ENCODE peak calls at places on chromosomes 16 and 17, in seven cellular contexts. L, B, V, A, Z, O and F are unnamed samples. For H3K9me3, the result is how much of the 10 kb centered on the place peaks cover.

GRCh38 chr16:50269769-50270509 is 3.6 kb downstream of the ADCY7 start:
- DNase-seq in L (no peak), B (no peak), V (no peak), A (no peak), Z (no peak), O (no peak), F (no peak)

GRCh38 chr16:2296662-2297505 is 29.0 kb upstream of the RNPS1 start:
- DNase-seq in L (peak), B (no peak), V (no peak), A (no peak), Z (peak), O (peak), F (no peak)

GRCh38 chr17:81551458-81552243 is 502 bp downstream of the FAAP100 start:
- DNase-seq in L (no peak), B (no peak), V (peak), A (no peak), Z (peak), O (no peak), F (peak)

GRCh38 chr16:84368327-84368996 is at the start of gene ATP2C2:
- DNase-seq in L (no peak), B (no peak), V (no peak), A (no peak), Z (no peak), O (no peak), F (no peak)

GRCh38 chr16:79613009-79613408 is 12.5 kb upstream of the MAF start:
- DNase-seq in L (no peak), B (peak), V (no peak), A (no peak), Z (no peak), O (no peak), F (no peak)

GRCh38 chr16:89373355-89374110 is 116.8 kb downstream of the ANKRD11 start:
- DNase-seq in L (no peak), B (peak), V (no peak), A (no peak), Z (peak), O (no peak), F (peak)

GRCh38 chr16:1309888-1310831 is 724 bp downstream of the UBE2I start:
- DNase-seq in L (no peak), B (peak), V (peak), A (peak), Z (peak), O (peak), F (peak)

GRCh38 chr17:33522623-33523022 is 229.5 kb upstream of the ASIC2 start:
- DNase-seq in L (no peak), B (no peak), V (no peak), A (no peak), Z (no peak), O (no peak), F (no peak)

GRCh38 chr17:64107517-64108235 is 22.3 kb downstream of the ERN1 start:
- DNase-seq in L (no peak), B (no peak), V (peak), A (no peak), Z (peak), O (no peak), F (no peak)

GRCh38 chr16:35296962-35297653 is 1837.7 kb downstream of the TP53TG3F start:
- DNase-seq in L (no peak), B (no peak), V (no peak), A (no peak), Z (no peak), O (no peak), F (no peak)
- H3K9me3 ChIP-seq in L (under half), B (under half), V (under half), A (under half), Z (under half), O (under half), F (under half)

GRCh38 chr17:66897141-66897540 is 62.2 kb downstream of the CACNG5 start:
- DNase-seq in L (no peak), B (no peak), V (no peak), A (no peak), Z (no peak), O (no peak), F (no peak)

GRCh38 chr17:66889480-66890230 is 54.7 kb downstream of the CACNG5 start:
- DNase-seq in L (no peak), B (no peak), V (no peak), A (no peak), Z (no peak), O (no peak), F (no peak)

GRCh38 chr17:66893382-66893781 is 58.5 kb downstream of the CACNG5 start:
- DNase-seq in L (no peak), B (no peak), V (no peak), A (no peak), Z (no peak), O (no peak), F (no peak)

GRCh38 chr17:66893863-66894262 is 58.9 kb downstream of the CACNG5 start:
- DNase-seq in L (no peak), B (no peak), V (no peak), A (no peak), Z (no peak), O (no peak), F (no peak)

DNA sequence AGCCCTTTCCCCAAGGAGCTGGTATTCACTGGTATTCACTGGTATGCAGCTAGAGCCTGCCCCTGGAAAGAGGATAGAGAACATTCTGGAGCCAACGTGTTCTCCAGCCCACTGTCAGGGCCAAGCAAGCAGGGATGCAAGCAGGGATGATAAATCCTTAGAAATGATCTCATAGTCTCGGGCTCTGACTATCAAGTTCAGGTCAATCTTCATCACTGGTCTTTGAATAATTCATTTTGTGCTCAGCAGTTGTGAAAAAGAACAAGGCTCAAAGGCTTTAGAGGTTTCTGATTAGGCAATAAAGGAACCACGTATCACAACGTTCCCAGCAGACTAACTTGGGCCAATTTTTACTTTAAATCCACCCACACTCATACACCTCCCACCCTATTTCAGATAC is 57.4 kb downstream of the CACNG5 start:
- DNase-seq in L (no peak), B (no peak), V (no peak), A (no peak), Z (no peak), O (no peak), F (no peak)
- H3K9me3 ChIP-seq in L (under half), B (under half), V (under half), A (under half), Z (under half), O (under half), F (under half)

GRCh38 chr16:19833581-19833980 is 51.1 kb downstream of the GPRC5B start:
- DNase-seq in L (no peak), B (peak), V (no peak), A (no peak), Z (no peak), O (no peak), F (no peak)
- H3K9me3 ChIP-seq in L (under half), B (under half), V (under half), A (under half), Z (under half), O (under half), F (under half)

GRCh38 chr17:54353789-54354525 is 531.2 kb downstream of the KIF2B start:
- DNase-seq in L (no peak), B (no peak), V (no peak), A (no peak), Z (no peak), O (no peak), F (no peak)

GRCh38 chr17:54347495-54347894 is 524.8 kb downstream of the KIF2B start:
- DNase-seq in L (no peak), B (no peak), V (no peak), A (no peak), Z (no peak), O (no peak), F (no peak)

DNA sequence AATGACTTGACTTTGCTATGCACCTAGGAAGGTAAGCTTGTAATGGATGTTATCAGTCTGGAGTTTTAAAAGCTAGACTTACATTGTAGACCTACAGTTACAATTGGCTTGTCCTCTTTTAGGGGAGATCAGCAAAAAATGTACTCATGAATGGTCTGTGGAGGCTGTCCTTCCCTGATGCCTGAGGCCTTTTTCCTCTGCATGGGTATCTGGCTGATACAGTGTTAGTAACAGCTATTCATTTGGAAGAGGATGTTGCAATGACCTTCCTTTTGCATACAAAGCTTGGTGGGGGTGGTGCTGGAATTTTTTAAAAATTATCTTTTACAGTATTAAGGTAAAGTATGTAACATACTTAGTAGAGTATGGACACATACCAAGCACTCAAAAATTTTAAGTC is 525.5 kb downstream of the KIF2B start:
- DNase-seq in L (no peak), B (no peak), V (no peak), A (no peak), Z (no peak), O (no peak), F (no peak)
- H3K9me3 ChIP-seq in L (under half), B (under half), V (under half), A (under half), Z (under half), O (under half), F (under half)

DNA sequence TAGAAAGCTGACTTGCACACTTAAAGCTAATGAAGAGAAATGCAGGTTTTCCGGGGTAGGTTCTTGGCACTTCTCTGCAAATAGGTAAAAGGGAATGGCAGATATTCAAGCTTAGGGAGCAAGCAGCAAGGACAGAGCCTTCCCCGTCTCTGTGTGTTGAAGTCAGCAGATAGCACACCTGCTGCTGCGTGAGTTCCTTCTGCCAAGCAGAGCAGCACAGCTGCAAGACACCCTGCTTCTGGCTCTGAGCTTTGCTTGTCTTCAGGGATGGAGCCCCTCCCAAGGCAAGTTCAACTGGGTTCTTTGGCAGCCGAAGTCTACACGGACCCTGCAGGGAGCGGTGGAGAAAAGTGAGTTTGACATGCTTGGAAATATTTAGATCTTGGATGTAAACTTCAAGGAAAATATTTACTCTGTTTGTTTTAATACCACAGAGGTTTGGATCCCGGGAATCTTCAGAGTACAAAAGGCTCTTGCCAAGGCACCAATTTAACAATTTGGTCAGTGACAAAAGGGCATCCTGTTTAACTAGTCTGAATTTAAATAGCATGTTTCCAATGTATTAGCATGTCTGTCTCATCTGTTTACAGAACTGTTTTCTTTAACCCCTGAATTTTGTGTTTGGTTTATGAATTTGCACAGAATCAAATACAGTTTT is 113.4 kb upstream of the KCNJ16 start:
- DNase-seq in L (peak), B (peak), V (no peak), A (peak), Z (no peak), O (no peak), F (no peak)
- H3K9me3 ChIP-seq in L (under half), B (under half), V (under half), A (under half), Z (under half), O (under half), F (under half)

GRCh38 chr17:5020502-5021023 is 14.7 kb downstream of the SLC52A1 start:
- DNase-seq in L (no peak), B (no peak), V (no peak), A (no peak), Z (no peak), O (no peak), F (no peak)

GRCh38 chr17:5022171-5022711 is 13.0 kb downstream of the SLC52A1 start:
- DNase-seq in L (no peak), B (no peak), V (no peak), A (no peak), Z (no peak), O (no peak), F (no peak)

GRCh38 chr17:5024604-5025003 is 10.6 kb downstream of the SLC52A1 start:
- DNase-seq in L (no peak), B (no peak), V (no peak), A (no peak), Z (no peak), O (no peak), F (no peak)

GRCh38 chr17:5027299-5027698 is 7.9 kb downstream of the SLC52A1 start:
- DNase-seq in L (no peak), B (no peak), V (no peak), A (no peak), Z (no peak), O (no peak), F (no peak)

DNA sequence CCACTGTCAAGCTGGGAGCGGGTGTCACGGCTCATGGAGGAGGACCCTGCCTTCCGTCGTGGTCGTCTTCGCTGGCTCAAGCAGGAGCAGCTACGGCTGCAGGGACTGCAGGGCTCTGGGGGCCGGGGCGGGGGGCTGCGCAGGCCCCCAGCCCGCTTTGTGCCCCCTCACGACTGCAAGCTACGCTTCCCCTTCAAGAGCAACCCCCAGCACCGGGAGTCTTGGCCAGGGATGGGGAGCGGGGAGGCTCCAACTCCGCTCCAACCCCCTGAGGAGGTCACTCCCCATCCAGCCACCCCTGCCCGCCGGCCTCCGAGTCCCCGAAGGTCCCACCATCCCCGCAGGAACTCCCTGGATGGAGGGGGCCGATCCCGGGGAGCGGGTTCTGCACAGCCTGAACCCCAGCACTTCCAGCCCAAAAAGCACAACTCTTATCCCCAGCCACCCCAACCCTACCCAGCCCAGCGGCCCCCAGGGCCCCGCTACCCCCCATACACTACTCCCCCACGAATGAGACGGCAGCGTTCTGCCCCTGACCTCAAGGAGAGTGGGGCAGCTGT is 11.6 kb downstream of the SLC52A1 start:
- DNase-seq in L (no peak), B (no peak), V (no peak), A (no peak), Z (no peak), O (no peak), F (no peak)
- H3K9me3 ChIP-seq in L (under half), B (under half), V (under half), A (under half), Z (under half), O (under half), F (under half)

DNA sequence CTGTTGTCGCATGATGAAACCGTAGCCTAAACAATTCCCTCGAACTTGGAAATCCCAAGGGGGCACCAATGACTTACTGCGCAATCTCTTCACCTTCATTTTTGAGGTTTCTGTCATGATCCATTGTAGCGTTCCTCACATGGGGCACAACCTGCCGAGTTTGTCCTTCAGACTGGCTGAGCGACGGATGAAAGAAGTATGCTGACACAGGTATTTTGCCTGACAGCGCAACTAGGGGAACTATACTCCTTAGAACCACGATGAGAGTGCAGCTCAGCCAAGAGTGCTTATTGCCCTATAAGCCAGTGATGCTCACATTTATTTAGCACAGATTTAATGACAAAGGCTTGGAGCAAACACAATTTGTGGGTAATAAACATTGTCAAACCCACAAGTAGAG is 106.3 kb upstream of the ZNF267 start:
- DNase-seq in L (no peak), B (no peak), V (no peak), A (no peak), Z (no peak), O (no peak), F (no peak)
- H3K9me3 ChIP-seq in L (half or more), B (under half), V (under half), A (half or more), Z (under half), O (half or more), F (under half)

DNA sequence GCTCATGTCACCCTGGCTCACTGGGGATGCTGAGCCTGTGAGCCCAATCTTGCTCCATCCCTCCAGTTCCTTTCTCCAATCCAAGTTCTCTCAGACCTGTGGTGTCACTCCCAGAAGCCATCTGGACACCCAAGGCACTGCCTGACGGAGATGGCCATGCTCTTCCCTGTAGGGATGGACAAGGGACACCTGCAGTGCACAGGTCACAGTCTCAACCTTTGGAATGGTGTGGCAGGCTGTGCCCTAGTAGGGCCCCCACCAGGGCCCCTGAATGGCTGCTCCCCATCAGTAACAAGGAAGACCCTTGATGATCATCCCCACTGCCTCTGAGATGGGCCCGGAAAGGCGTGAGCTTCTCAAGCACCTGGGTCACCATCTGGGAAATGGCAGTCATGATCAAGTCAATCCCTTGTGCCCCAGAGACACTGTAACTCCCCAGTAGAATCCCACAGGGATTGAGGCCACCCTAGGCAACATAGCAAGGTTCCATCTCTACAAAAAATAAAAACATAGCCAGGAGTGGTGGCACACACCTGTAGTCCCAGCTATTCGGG is 822.5 kb downstream of the KCNJ18 start:
- DNase-seq in L (no peak), B (no peak), V (no peak), A (no peak), Z (no peak), O (no peak), F (no peak)
- H3K9me3 ChIP-seq in L (under half), B (under half), V (under half), A (under half), Z (under half), O (under half), F (under half)